ENCODE peak calls at places on chromosomes 4 and X, in eight cellular contexts. A, J, U, D, N, E, R and V are unnamed samples.

GRCh38 chrX:46961574-46962279 is 49.5 kb downstream of the JADE3 start:
- DNase-seq in A (no peak), J (no peak), U (no peak), D (peak; percentile 57), N (no peak), E (no peak), R (no peak), V (no peak)

GRCh38 chrX:45344597-45344996 is 143.9 kb upstream of the DIPK2B start:
- DNase-seq in A (peak; percentile 64), J (no peak), U (no peak), D (no peak), N (no peak), E (no peak), R (no peak), V (no peak)

GRCh38 chr4:146029147-146029546 is 90.5 kb upstream of the ZNF827 start:
- DNase-seq in A (peak; percentile 32), J (no peak), U (no peak), D (peak; percentile 25), N (no peak), E (no peak), R (no peak), V (no peak)

GRCh38 chr4:83658806-83659205 is 122.9 kb downstream of the GPAT3 start:
- DNase-seq in A (no peak), J (no peak), U (no peak), D (no peak), N (no peak), E (no peak), R (no peak), V (no peak)

GRCh38 chrX:48663241-48663640 is 20.4 kb upstream of the WAS start:
- DNase-seq in A (no peak), J (no peak), U (no peak), D (no peak), N (no peak), E (no peak), R (no peak), V (no peak)

GRCh38 chrX:139739138-139739537 is 31.2 kb upstream of the MCF2 start:
- DNase-seq in A (peak; percentile 83), J (no peak), U (no peak), D (no peak), N (peak; percentile 11), E (no peak), R (no peak), V (no peak)

GRCh38 chr4:183621875-183622274 is 37.1 kb downstream of the RWDD4 start:
- DNase-seq in A (no peak), J (no peak), U (no peak), D (no peak), N (no peak), E (no peak), R (no peak), V (no peak)

GRCh38 chr4:89894654-89895652 is at the start of gene MMRN1:
- DNase-seq in A (no peak), J (no peak), U (no peak), D (peak; percentile 22), N (no peak), E (no peak), R (no peak), V (no peak)

GRCh38 chr4:25654971-25655963 is at the start of gene SLC34A2:
- DNase-seq in A (no peak), J (no peak), U (no peak), D (no peak), N (peak; percentile 64), E (peak; percentile 24), R (no peak), V (no peak)

GRCh38 chr4:152321923-152322322 is 214.0 kb downstream of the FBXW7 start:
- DNase-seq in A (no peak), J (no peak), U (no peak), D (no peak), N (no peak), E (no peak), R (no peak), V (no peak)

GRCh38 chrX:7334253-7334935 is 186.4 kb upstream of the PUDP start:
- DNase-seq in A (peak; percentile 62), J (no peak), U (no peak), D (no peak), N (no peak), E (no peak), R (no peak), V (no peak)

GRCh38 chrX:10514891-10515290 is 105.5 kb downstream of the MID1 start:
- DNase-seq in A (no peak), J (no peak), U (no peak), D (no peak), N (no peak), E (no peak), R (no peak), V (no peak)

GRCh38 chr4:87012265-87012953 is 77.6 kb downstream of the AFF1 start:
- DNase-seq in A (no peak), J (no peak), U (no peak), D (no peak), N (no peak), E (no peak), R (no peak), V (no peak)

GRCh38 chr4:182179105-182179504 is 64.1 kb upstream of the TENM3 start:
- DNase-seq in A (no peak), J (no peak), U (no peak), D (no peak), N (no peak), E (no peak), R (no peak), V (no peak)

GRCh38 chrX:9342581-9343051 is 122.2 kb upstream of the TBL1X start:
- DNase-seq in A (peak; percentile 87), J (peak; percentile 91), U (peak; percentile 67), D (no peak), N (no peak), E (peak; percentile 82), R (peak; percentile 76), V (peak; percentile 92)

GRCh38 chr4:154602404-154603020 is 9.9 kb downstream of the FGG start:
- DNase-seq in A (peak; percentile 81), J (no peak), U (no peak), D (no peak), N (peak; percentile 2), E (no peak), R (no peak), V (no peak)

GRCh38 chr4:151207186-151207585 is 69.8 kb upstream of the PRSS48 start:
- DNase-seq in A (no peak), J (no peak), U (no peak), D (no peak), N (no peak), E (no peak), R (no peak), V (no peak)

GRCh38 chr4:5773271-5773555 is 62.2 kb downstream of the EVC start:
- DNase-seq in A (no peak), J (no peak), U (no peak), D (no peak), N (no peak), E (no peak), R (no peak), V (no peak)

GRCh38 chr4:111070390-111070789 is 447.5 kb upstream of the PITX2 start:
- DNase-seq in A (no peak), J (no peak), U (no peak), D (no peak), N (no peak), E (no peak), R (no peak), V (no peak)

GRCh38 chr4:111074523-111075114 is 451.7 kb upstream of the PITX2 start:
- DNase-seq in A (no peak), J (no peak), U (no peak), D (no peak), N (no peak), E (no peak), R (no peak), V (no peak)
- H3K4me1 ChIP-seq in A (no peaks in the 10 kb centered on the region), J (no peaks in the 10 kb centered on the region), U (no peaks in the 10 kb centered on the region), D (no peaks in the 10 kb centered on the region), N (no peaks in the 10 kb centered on the region), E (no peaks in the 10 kb centered on the region), R (no peaks in the 10 kb centered on the region), V (no peaks in the 10 kb centered on the region)

GRCh38 chr4:47499705-47500104 is 14.6 kb downstream of the ATP10D start:
- DNase-seq in A (no peak), J (no peak), U (no peak), D (peak; percentile 58), N (no peak), E (no peak), R (no peak), V (no peak)

GRCh38 chr4:47500776-47501175 is 15.7 kb downstream of the ATP10D start:
- DNase-seq in A (no peak), J (no peak), U (no peak), D (no peak), N (no peak), E (no peak), R (no peak), V (no peak)

GRCh38 chr4:47510506-47511143 is 25.6 kb downstream of the ATP10D start:
- DNase-seq in A (peak; percentile 14), J (no peak), U (no peak), D (no peak), N (no peak), E (no peak), R (no peak), V (no peak)

GRCh38 chr4:47510036-47510435 is 25.0 kb downstream of the ATP10D start:
- DNase-seq in A (no peak), J (no peak), U (no peak), D (no peak), N (no peak), E (no peak), R (no peak), V (no peak)

DNA sequence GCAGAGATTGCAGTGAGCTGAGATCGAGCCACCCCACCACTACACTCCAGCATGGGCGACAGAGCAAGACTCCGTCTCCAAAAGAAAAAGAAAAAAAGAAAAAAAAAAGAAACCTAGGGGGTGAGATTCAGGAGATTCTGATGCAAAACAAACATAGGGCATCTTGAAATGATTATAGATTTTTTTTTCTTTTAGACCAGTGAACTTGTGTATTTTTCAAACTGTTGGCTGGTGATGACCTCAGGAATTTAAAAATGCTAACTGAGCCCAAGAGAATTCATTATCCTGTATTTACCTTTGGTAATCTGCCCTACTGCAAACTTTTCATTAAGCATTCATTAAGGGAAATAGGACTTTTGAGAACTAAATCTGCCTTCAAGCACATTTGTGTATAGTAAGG is 20.6 kb downstream of the ATP10D start:
- DNase-seq in A (no peak), J (no peak), U (no peak), D (no peak), N (no peak), E (no peak), R (no peak), V (no peak)
- TF ChIP-seq CTCF in A (no peak), J (no peak), U (no peak), D (no peak), N (no peak), E (no peak), R (no peak), V (no peak)

GRCh38 chr4:99624141-99624719 is 33.4 kb downstream of the C4orf54 start:
- DNase-seq in A (no peak), J (no peak), U (no peak), D (no peak), N (no peak), E (no peak), R (no peak), V (no peak)
- H3K27ac ChIP-seq in A (no peak overlapping the region), J (no peak overlapping the region), U (peak overlapping the region; percentile 39), D (no peak overlapping the region), N (no peak overlapping the region), E (no peak overlapping the region), R (peak overlapping the region; percentile 20), V (no peak overlapping the region)

DNA sequence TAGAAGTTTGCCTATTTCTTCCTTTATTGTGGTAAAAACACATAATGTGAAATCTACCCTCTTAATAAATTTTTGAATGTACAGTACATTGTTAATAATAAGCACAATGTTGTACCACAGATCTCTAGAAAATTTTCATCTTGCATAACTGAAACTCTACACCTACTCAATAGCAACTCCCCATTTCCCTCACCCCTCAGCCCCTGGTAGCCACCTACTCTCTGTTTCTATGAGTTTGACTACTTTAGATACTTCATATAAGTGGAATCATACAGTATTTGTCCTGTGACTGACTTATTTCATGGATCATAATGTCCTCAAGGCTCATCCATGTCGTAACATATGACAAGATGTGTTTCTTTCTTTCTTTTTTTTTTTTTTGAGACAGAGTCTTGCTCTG is 446.4 kb downstream of the RPA4 start:
- DNase-seq in A (no peak), J (no peak), U (no peak), D (no peak), N (no peak), E (no peak), R (no peak), V (no peak)
- H3K4me1 ChIP-seq in A (peaks cover 9% of the 10 kb centered on the region), J (no peaks in the 10 kb centered on the region), U (no peaks in the 10 kb centered on the region), D (peaks cover 40% of the 10 kb centered on the region), N (no peaks in the 10 kb centered on the region), E (no peaks in the 10 kb centered on the region), R (no peaks in the 10 kb centered on the region), V (no peaks in the 10 kb centered on the region)